ENCODE peak calls at places on chromosomes 4 and X, in seven cellular contexts. I is adipocyte; U is NCI-H1436; L is activated CD8-positive, alpha-beta memory T cell treated with anti-CD3 and anti-CD28 coated beads, Interleukin-2, amount 50 U/mL, for 48 hours; A is cardiac septum; Z is kidney glomerular epithelial cell; C is Panc1. E is an unnamed sample.
A peak's percentile ranks its signal among the peaks of the same experiment; 100 is the strongest.

GRCh38 chrX:131729295-131729694 is 185.4 kb downstream of the OR13H1 start:
- DNase-seq in L (no peak), A (peak; percentile 91), I (peak; percentile 74), Z (no peak), C (peak; percentile 32), U (no peak), E (no peak)

GRCh38 chrX:38831949-38832348 is 30.7 kb downstream of the MID1IP1 start:
- DNase-seq in I (no peak), C (no peak), A (no peak), Z (no peak), U (no peak), L (no peak), E (no peak)

GRCh38 chr4:169315530-169316306 is 45.0 kb upstream of the SH3RF1 start:
- DNase-seq in Z (peak; percentile 68), A (no peak), I (peak; percentile 50), C (no peak), U (peak; percentile 39), L (no peak), E (peak; percentile 66)

GRCh38 chr4:89438102-89438831 is 130.7 kb upstream of the GPRIN3 start:
- DNase-seq in L (peak; percentile 59), I (peak; percentile 53), A (no peak), U (no peak), Z (no peak), C (no peak), E (peak; percentile 24)

GRCh38 chr4:76670631-76671030 is 227.3 kb downstream of the SOWAHB start:
- DNase-seq in I (no peak), L (no peak), Z (no peak), U (no peak), C (no peak), A (no peak), E (no peak)

GRCh38 chrX:70535198-70535597 is 90.6 kb downstream of the DLG3 start:
- DNase-seq in I (no peak), U (no peak), Z (no peak), L (no peak), A (no peak), C (no peak), E (no peak)

GRCh38 chr4:13547563-13548041 is 3.3 kb upstream of the NKX3-2 start:
- DNase-seq in C (no peak), A (no peak), Z (no peak), L (no peak), I (no peak), U (no peak), E (no peak)

GRCh38 chrX:133921764-133922389 is 63.5 kb downstream of the GPC3 start:
- DNase-seq in I (peak; percentile 20), C (peak; percentile 12), U (peak; percentile 60), A (no peak), L (peak; percentile 52), Z (no peak), E (no peak)

GRCh38 chrX:153598541-153599191 is at the start of gene CCNQ:
- DNase-seq in I (peak; percentile 59), U (no peak), A (no peak), L (peak; percentile 55), C (no peak), Z (peak; percentile 26), E (peak; percentile 10)

GRCh38 chrX:135536883-135537282 is 16.4 kb downstream of the INTS6L start:
- DNase-seq in Z (no peak), L (no peak), A (no peak), C (no peak), U (no peak), I (no peak), E (no peak)

GRCh38 chr4:77021614-77022089 is 54.1 kb downstream of the CCNI start:
- DNase-seq in C (no peak), L (no peak), A (no peak), Z (no peak), U (no peak), I (peak; percentile 91), E (no peak)

GRCh38 chrX:14922437-14922836 is 49.2 kb downstream of the MOSPD2 start:
- DNase-seq in Z (no peak), L (no peak), A (no peak), C (no peak), I (peak; percentile 77), U (no peak), E (peak; percentile 75)

GRCh38 chrX:18424482-18425198 is 768 bp upstream of the CDKL5 start:
- DNase-seq in L (peak; percentile 51), A (no peak), C (no peak), I (peak; percentile 48), U (no peak), Z (no peak), E (peak; percentile 49)

GRCh38 chr4:40238700-40239548 is 42.1 kb downstream of the RHOH start:
- DNase-seq in L (peak; percentile 76), C (no peak), I (no peak), Z (no peak), U (no peak), A (peak; percentile 78), E (no peak)

GRCh38 chrX:134880866-134881265 is 109.9 kb upstream of the SMIM10 start:
- DNase-seq in I (peak; percentile 24), L (no peak), U (no peak), Z (no peak), C (no peak), A (no peak), E (no peak)

GRCh38 chr4:81459233-81459632 is 12.5 kb downstream of the RASGEF1B start:
- DNase-seq in A (no peak), L (no peak), U (no peak), Z (no peak), C (no peak), I (no peak), E (no peak)

GRCh38 chr4:57158221-57158620 is 48.0 kb upstream of the IGFBP7 start:
- DNase-seq in I (no peak), L (no peak), Z (no peak), U (no peak), A (no peak), C (no peak), E (peak; percentile 6)

GRCh38 chrX:31178769-31179125 is 106.9 kb upstream of the FTHL17 start:
- DNase-seq in C (no peak), L (no peak), Z (no peak), I (no peak), A (no peak), U (no peak), E (peak; percentile 2)

GRCh38 chrX:143648705-143649104 is 12.8 kb upstream of the SLITRK4 start:
- DNase-seq in Z (no peak), A (no peak), U (peak; percentile 22), I (no peak), C (no peak), L (no peak), E (no peak)

GRCh38 chr4:47642985-47643745 is 158.1 kb downstream of the ATP10D start:
- DNase-seq in L (no peak), C (no peak), Z (peak; percentile 19), U (no peak), A (no peak), I (no peak), E (no peak)

GRCh38 chr4:184345573-184345922 is 127.9 kb upstream of the ENPP6 start:
- DNase-seq in C (no peak), A (no peak), U (no peak), L (no peak), Z (no peak), I (no peak), E (no peak)

GRCh38 chr4:137393043-137393442 is 139.3 kb downstream of the PCDH18 start:
- DNase-seq in Z (no peak), I (peak; percentile 83), C (no peak), A (no peak), L (no peak), U (no peak), E (no peak)

GRCh38 chrX:30713061-30713525 is 59.9 kb downstream of the GK start:
- DNase-seq in I (peak; percentile 76), Z (no peak), C (peak; percentile 12), U (peak; percentile 2), L (peak; percentile 51), A (no peak), E (peak; percentile 44)

GRCh38 chr4:18894928-18895327 is 873.4 kb upstream of the LCORL start:
- DNase-seq in A (no peak), I (no peak), U (no peak), Z (no peak), L (no peak), C (no peak), E (no peak)

E was measured in HCEC 1CT.